ENCODE peak calls at places on chromosome 6, in six cellular contexts. One of them, this sample, is unnamed.

GRCh38 chr6:20693466-20694063 is 159.3 kb downstream of the CDKAL1 start:
- DNase-seq in kidney: no peak
- DNase-seq in psoas muscle: no peak
- DNase-seq in fibroblast of mammary gland: peak
- DNase-seq in hepatocyte: no peak
- DNase-seq in mammary epithelial cell: peak
- DNase-seq in this sample: peak

GRCh38 chr6:85452441-85452881 is 2.6 kb downstream of the NT5E start:
- DNase-seq in hepatocyte: no peak
- DNase-seq in kidney: no peak
- DNase-seq in psoas muscle: no peak
- DNase-seq in mammary epithelial cell: no peak
- DNase-seq in fibroblast of mammary gland: peak
- DNase-seq in this sample: peak

GRCh38 chr6:34234667-34235604 is 1.7 kb upstream of the HMGA1 start:
- DNase-seq in fibroblast of mammary gland: no peak
- DNase-seq in kidney: peak
- DNase-seq in psoas muscle: no peak
- DNase-seq in hepatocyte: peak
- DNase-seq in mammary epithelial cell: no peak
- DNase-seq in this sample: no peak

GRCh38 chr6:56223995-56224394 is 23.4 kb downstream of the COL21A1 start:
- DNase-seq in mammary epithelial cell: peak
- DNase-seq in psoas muscle: no peak
- DNase-seq in fibroblast of mammary gland: peak
- DNase-seq in kidney: no peak
- DNase-seq in hepatocyte: peak
- DNase-seq in this sample: peak

GRCh38 chr6:69881322-69882151 is 15.2 kb downstream of the COL19A1 start:
- DNase-seq in psoas muscle: no peak
- DNase-seq in hepatocyte: no peak
- DNase-seq in kidney: no peak
- DNase-seq in fibroblast of mammary gland: no peak
- DNase-seq in mammary epithelial cell: no peak
- DNase-seq in this sample: no peak

GRCh38 chr6:140062042-140063041 is 687.9 kb upstream of the CITED2 start:
- DNase-seq in hepatocyte: peak
- DNase-seq in mammary epithelial cell: peak
- DNase-seq in kidney: peak
- DNase-seq in psoas muscle: peak
- DNase-seq in fibroblast of mammary gland: peak
- DNase-seq in this sample: peak

GRCh38 chr6:158057213-158057987 is 75.7 kb downstream of the SYNJ2 start:
- DNase-seq in hepatocyte: no peak
- DNase-seq in fibroblast of mammary gland: peak
- DNase-seq in psoas muscle: no peak
- DNase-seq in mammary epithelial cell: peak
- DNase-seq in kidney: peak
- DNase-seq in this sample: peak

GRCh38 chr6:1729752-1730140 is 120.0 kb downstream of the FOXC1 start:
- DNase-seq in kidney: no peak
- DNase-seq in hepatocyte: no peak
- DNase-seq in fibroblast of mammary gland: no peak
- DNase-seq in mammary epithelial cell: no peak
- DNase-seq in psoas muscle: no peak
- DNase-seq in this sample: no peak

GRCh38 chr6:19697744-19698290 is 139.4 kb upstream of the ID4 start:
- DNase-seq in hepatocyte: no peak
- DNase-seq in mammary epithelial cell: peak
- DNase-seq in psoas muscle: no peak
- DNase-seq in fibroblast of mammary gland: peak
- DNase-seq in kidney: no peak
- DNase-seq in this sample: peak

GRCh38 chr6:75244063-75244575 is 518 bp upstream of the COX7A2 start:
- DNase-seq in kidney: no peak
- DNase-seq in psoas muscle: no peak
- DNase-seq in mammary epithelial cell: no peak
- DNase-seq in fibroblast of mammary gland: peak
- DNase-seq in hepatocyte: peak
- DNase-seq in this sample: peak

GRCh38 chr6:84763397-84764331 is 734 bp downstream of the TBX18 start:
- DNase-seq in hepatocyte: peak
- DNase-seq in psoas muscle: peak
- DNase-seq in mammary epithelial cell: peak
- DNase-seq in kidney: peak
- DNase-seq in fibroblast of mammary gland: peak
- DNase-seq in this sample: peak

GRCh38 chr6:89217308-89217999 is at the start of gene GABRR1:
- DNase-seq in hepatocyte: no peak
- DNase-seq in fibroblast of mammary gland: peak
- DNase-seq in psoas muscle: no peak
- DNase-seq in kidney: no peak
- DNase-seq in mammary epithelial cell: no peak
- DNase-seq in this sample: no peak

GRCh38 chr6:151962246-151962846 is 154.9 kb downstream of the ESR1 start:
- DNase-seq in psoas muscle: no peak
- DNase-seq in fibroblast of mammary gland: peak
- DNase-seq in kidney: no peak
- DNase-seq in mammary epithelial cell: peak
- DNase-seq in hepatocyte: no peak
- DNase-seq in this sample: no peak

GRCh38 chr6:159819932-159820640 is 20.0 kb downstream of the PNLDC1 start:
- DNase-seq in kidney: no peak
- DNase-seq in mammary epithelial cell: no peak
- DNase-seq in psoas muscle: no peak
- DNase-seq in hepatocyte: no peak
- DNase-seq in fibroblast of mammary gland: no peak
- DNase-seq in this sample: no peak

GRCh38 chr6:138227316-138227781 is 9.1 kb upstream of the PBOV1 start:
- DNase-seq in mammary epithelial cell: no peak
- DNase-seq in psoas muscle: no peak
- DNase-seq in hepatocyte: peak
- DNase-seq in kidney: no peak
- DNase-seq in fibroblast of mammary gland: no peak
- DNase-seq in this sample: no peak

GRCh38 chr6:146946559-146946958 is 257.7 kb upstream of the STXBP5 start:
- DNase-seq in kidney: no peak
- DNase-seq in psoas muscle: no peak
- DNase-seq in fibroblast of mammary gland: no peak
- DNase-seq in mammary epithelial cell: no peak
- DNase-seq in hepatocyte: no peak
- DNase-seq in this sample: no peak

GRCh38 chr6:75374913-75375530 is 90.4 kb upstream of the TMEM30A start:
- DNase-seq in fibroblast of mammary gland: no peak
- DNase-seq in kidney: no peak
- DNase-seq in psoas muscle: no peak
- DNase-seq in hepatocyte: no peak
- DNase-seq in mammary epithelial cell: no peak
- DNase-seq in this sample: no peak

GRCh38 chr6:48111575-48111974 is 578 bp upstream of the PTCHD4 start:
- DNase-seq in fibroblast of mammary gland: no peak
- DNase-seq in kidney: no peak
- DNase-seq in mammary epithelial cell: no peak
- DNase-seq in psoas muscle: no peak
- DNase-seq in hepatocyte: no peak
- DNase-seq in this sample: peak

GRCh38 chr6:17584241-17584803 is 15.8 kb upstream of the FAM8A1 start:
- DNase-seq in psoas muscle: no peak
- DNase-seq in mammary epithelial cell: peak
- DNase-seq in fibroblast of mammary gland: peak
- DNase-seq in hepatocyte: peak
- DNase-seq in kidney: no peak
- DNase-seq in this sample: peak

GRCh38 chr6:94071835-94072234 is 652.5 kb upstream of the EPHA7 start:
- DNase-seq in mammary epithelial cell: no peak
- DNase-seq in hepatocyte: peak
- DNase-seq in psoas muscle: no peak
- DNase-seq in kidney: no peak
- DNase-seq in fibroblast of mammary gland: peak
- DNase-seq in this sample: no peak

GRCh38 chr6:33298773-33299236 is at the start of gene RGL2:
- DNase-seq in kidney: peak
- DNase-seq in hepatocyte: peak
- DNase-seq in fibroblast of mammary gland: no peak
- DNase-seq in mammary epithelial cell: no peak
- DNase-seq in psoas muscle: peak
- DNase-seq in this sample: peak

GRCh38 chr6:135866445-135867143 is 15.1 kb downstream of the PDE7B start:
- DNase-seq in fibroblast of mammary gland: no peak
- DNase-seq in kidney: no peak
- DNase-seq in mammary epithelial cell: no peak
- DNase-seq in psoas muscle: no peak
- DNase-seq in hepatocyte: no peak
- DNase-seq in this sample: no peak

GRCh38 chr6:95293257-95293656 is 284.1 kb upstream of the MANEA start:
- DNase-seq in mammary epithelial cell: no peak
- DNase-seq in fibroblast of mammary gland: no peak
- DNase-seq in hepatocyte: no peak
- DNase-seq in kidney: no peak
- DNase-seq in psoas muscle: no peak
- DNase-seq in this sample: no peak

GRCh38 chr6:6856538-6857523 is 250.9 kb upstream of the RREB1 start:
- DNase-seq in hepatocyte: peak
- DNase-seq in kidney: peak
- DNase-seq in fibroblast of mammary gland: peak
- DNase-seq in psoas muscle: peak
- DNase-seq in mammary epithelial cell: peak
- DNase-seq in this sample: peak

GRCh38 chr6:87944541-87944954 is 103.1 kb upstream of the SPACA1 start:
- DNase-seq in fibroblast of mammary gland: peak
- DNase-seq in psoas muscle: peak
- DNase-seq in mammary epithelial cell: peak
- DNase-seq in kidney: no peak
- DNase-seq in hepatocyte: peak
- DNase-seq in this sample: peak

GRCh38 chr6:3882865-3883264 is 33.7 kb downstream of the FAM50B start:
- DNase-seq in kidney: no peak
- DNase-seq in psoas muscle: no peak
- DNase-seq in hepatocyte: no peak
- DNase-seq in mammary epithelial cell: no peak
- DNase-seq in fibroblast of mammary gland: peak
- DNase-seq in this sample: no peak

GRCh38 chr6:3885262-3886036 is 36.3 kb downstream of the FAM50B start:
- DNase-seq in hepatocyte: peak
- DNase-seq in fibroblast of mammary gland: no peak
- DNase-seq in mammary epithelial cell: no peak
- DNase-seq in kidney: no peak
- DNase-seq in psoas muscle: no peak
- DNase-seq in this sample: no peak

GRCh38 chr6:3888153-3888957 is 39.2 kb downstream of the FAM50B start:
- DNase-seq in mammary epithelial cell: no peak
- DNase-seq in kidney: no peak
- DNase-seq in psoas muscle: peak
- DNase-seq in fibroblast of mammary gland: peak
- DNase-seq in hepatocyte: no peak
- DNase-seq in this sample: no peak

GRCh38 chr6:3884007-3884745 is 35.0 kb downstream of the FAM50B start:
- DNase-seq in psoas muscle: no peak
- DNase-seq in mammary epithelial cell: peak
- DNase-seq in fibroblast of mammary gland: peak
- DNase-seq in kidney: no peak
- DNase-seq in hepatocyte: peak
- DNase-seq in this sample: peak

DNA sequence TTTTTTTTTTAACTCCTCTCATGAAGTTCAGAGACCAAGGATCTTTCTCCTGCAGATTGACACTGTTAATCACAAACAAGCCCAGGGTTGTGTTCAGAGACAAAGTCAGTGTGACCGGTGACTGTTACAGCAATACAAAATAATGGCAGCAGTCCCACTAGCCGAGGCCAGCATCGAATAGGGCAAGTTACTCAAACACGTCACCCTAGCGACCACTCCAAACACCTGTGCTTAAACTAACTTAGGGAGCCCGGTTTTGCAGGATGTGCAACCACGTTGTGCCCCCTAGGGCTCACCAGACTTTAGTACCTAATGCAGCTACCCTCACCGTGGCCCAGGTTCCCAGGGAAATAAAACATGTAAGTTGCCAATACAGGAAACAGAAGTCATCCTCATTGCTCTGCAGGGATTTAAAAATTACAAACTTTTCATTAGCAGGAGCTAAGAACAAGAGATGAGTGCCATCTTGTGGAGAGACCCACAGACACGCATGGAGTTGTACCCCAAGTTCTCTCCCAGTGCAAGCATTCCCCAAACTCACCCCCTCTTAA is 38.1 kb downstream of the FAM50B start:
- DNase-seq in fibroblast of mammary gland: peak
- DNase-seq in psoas muscle: no peak
- DNase-seq in hepatocyte: no peak
- DNase-seq in mammary epithelial cell: no peak
- DNase-seq in kidney: no peak
- DNase-seq in this sample: peak
- TF ChIP-seq CTCF in fibroblast of mammary gland: peak
- TF ChIP-seq CTCF in psoas muscle: peak
- TF ChIP-seq CTCF in hepatocyte: peak
- TF ChIP-seq CTCF in mammary epithelial cell: peak
- TF ChIP-seq CTCF in kidney: peak
- TF ChIP-seq CTCF in this sample: peak

GRCh38 chr6:119345114-119345513 is 4.4 kb downstream of the MAN1A1 start:
- DNase-seq in kidney: no peak
- DNase-seq in hepatocyte: no peak
- DNase-seq in mammary epithelial cell: no peak
- DNase-seq in fibroblast of mammary gland: no peak
- DNase-seq in psoas muscle: no peak
- DNase-seq in this sample: no peak
- H3K4me3 ChIP-seq in kidney: peak
- H3K4me3 ChIP-seq in hepatocyte: peak
- H3K4me3 ChIP-seq in mammary epithelial cell: no peak
- H3K4me3 ChIP-seq in fibroblast of mammary gland: no peak
- H3K4me3 ChIP-seq in psoas muscle: peak
- H3K4me3 ChIP-seq in this sample: no peak

GRCh38 chr6:583116-583515 is 73.8 kb downstream of the HUS1B start:
- DNase-seq in psoas muscle: no peak
- DNase-seq in fibroblast of mammary gland: no peak
- DNase-seq in hepatocyte: no peak
- DNase-seq in kidney: no peak
- DNase-seq in mammary epithelial cell: peak
- DNase-seq in this sample: peak

GRCh38 chr6:583639-584038 is 73.3 kb downstream of the HUS1B start:
- DNase-seq in hepatocyte: no peak
- DNase-seq in fibroblast of mammary gland: no peak
- DNase-seq in mammary epithelial cell: no peak
- DNase-seq in kidney: no peak
- DNase-seq in psoas muscle: no peak
- DNase-seq in this sample: no peak

GRCh38 chr6:582370-582769 is 74.5 kb downstream of the HUS1B start:
- DNase-seq in kidney: no peak
- DNase-seq in psoas muscle: no peak
- DNase-seq in mammary epithelial cell: no peak
- DNase-seq in fibroblast of mammary gland: no peak
- DNase-seq in hepatocyte: peak
- DNase-seq in this sample: peak

GRCh38 chr6:579339-579738 is 77.6 kb downstream of the HUS1B start:
- DNase-seq in fibroblast of mammary gland: peak
- DNase-seq in mammary epithelial cell: no peak
- DNase-seq in psoas muscle: no peak
- DNase-seq in kidney: no peak
- DNase-seq in hepatocyte: peak
- DNase-seq in this sample: peak
- TF ChIP-seq CTCF in fibroblast of mammary gland: peak
- TF ChIP-seq CTCF in mammary epithelial cell: peak
- TF ChIP-seq CTCF in psoas muscle: no peak
- TF ChIP-seq CTCF in kidney: no peak
- TF ChIP-seq CTCF in hepatocyte: peak
- TF ChIP-seq CTCF in this sample: peak

GRCh38 chr6:166958926-166959861 is 2.8 kb upstream of the RNASET2 start:
- DNase-seq in psoas muscle: no peak
- DNase-seq in mammary epithelial cell: no peak
- DNase-seq in hepatocyte: no peak
- DNase-seq in fibroblast of mammary gland: peak
- DNase-seq in kidney: no peak
- DNase-seq in this sample: no peak
- H3K4me3 ChIP-seq in psoas muscle: no peak
- H3K4me3 ChIP-seq in mammary epithelial cell: no peak
- H3K4me3 ChIP-seq in hepatocyte: no peak
- H3K4me3 ChIP-seq in fibroblast of mammary gland: no peak
- H3K4me3 ChIP-seq in kidney: no peak
- H3K4me3 ChIP-seq in this sample: no peak